ENCODE peak calls at places on chromosome 16, in four cellular contexts. L is stimulated activated CD4-positive, alpha-beta T cell treated with anti-CD3 and anti-CD28 coated beads, Interleukin-15, amount 100 ng/mL, for 48 hours; Z is neural crest cell; P is hypothalamus. N is an unnamed sample.

GRCh38 chr16:68070811-68071546 is 14.2 kb upstream of the NFATC3 start:
- DNase-seq in Z (no peak), P (no peak), L (no peak), N (no peak)

GRCh38 chr16:29808219-29808900 is 2.0 kb downstream of the MAZ start:
- DNase-seq in Z (no peak), P (no peak), L (no peak), N (peak)

GRCh38 chr16:5510819-5511370 is 413.3 kb upstream of the EEF2KMT start:
- DNase-seq in Z (no peak), P (no peak), L (no peak), N (no peak)

GRCh38 chr16:4826980-4827379 is 20.1 kb downstream of the GLYR1 start:
- DNase-seq in P (no peak), L (no peak), Z (no peak), N (no peak)

GRCh38 chr16:7513429-7513828 is 180.8 kb downstream of the RBFOX1 start:
- DNase-seq in L (no peak), Z (no peak), P (no peak), N (peak)

GRCh38 chr16:73054732-73055481 is 7.0 kb upstream of the ZFHX3 start:
- DNase-seq in P (no peak), L (no peak), Z (no peak), N (no peak)

GRCh38 chr16:58393138-58393504 is 850 bp downstream of the GINS3 start:
- DNase-seq in P (no peak), Z (no peak), L (no peak), N (peak)

GRCh38 chr16:81798311-81799137 is 19.4 kb downstream of the PLCG2 start:
- DNase-seq in L (peak), Z (no peak), P (no peak), N (no peak)

GRCh38 chr16:85600078-85600477 is 13.0 kb upstream of the GSE1 start:
- DNase-seq in P (no peak), L (no peak), Z (no peak), N (no peak)

GRCh38 chr16:87328846-87329245 is 11.7 kb upstream of the C16orf95 start:
- DNase-seq in Z (no peak), L (no peak), P (no peak), N (no peak)

GRCh38 chr16:4207683-4208528 is 34.0 kb downstream of the SRL start:
- DNase-seq in L (no peak), Z (no peak), P (no peak), N (no peak)

GRCh38 chr16:8962393-8963009 is 1.2 kb downstream of the USP7 start:
- DNase-seq in Z (no peak), L (no peak), P (no peak), N (no peak)

GRCh38 chr16:67268136-67268579 is 11.2 kb upstream of the PLEKHG4 start:
- DNase-seq in L (no peak), P (no peak), Z (no peak), N (no peak)

GRCh38 chr16:583815-584591 is 5.9 kb upstream of the RAB40C start:
- DNase-seq in P (no peak), L (no peak), Z (no peak), N (no peak)

GRCh38 chr16:4870138-4870671 is 22.9 kb downstream of the UBN1 start:
- DNase-seq in Z (no peak), P (no peak), L (no peak), N (no peak)